ENCODE peak calls at places on chromosomes 1 and 21, in four cellular contexts. D is fibroblast of mammary gland, X is lower lobe of right lung, O is cardiac muscle cell. H is an unnamed sample.
A peak's percentile ranks its signal among the peaks of the same experiment; 100 is the strongest.

GRCh38 chr1:43285269-43285986 is at the start of gene C1orf210:
- DNase-seq in D (no peak), X (peak; percentile 95), O (no peak), H (no peak)

GRCh38 chr21:33967086-33967571 is 51.5 kb upstream of the ATP5PO start:
- DNase-seq in D (no peak), X (no peak), O (no peak), H (no peak)

GRCh38 chr1:7373936-7374760 is 396.9 kb upstream of the VAMP3 start:
- DNase-seq in D (no peak), X (no peak), O (peak; percentile 3), H (no peak)

GRCh38 chr1:7549277-7549676 is 221.8 kb upstream of the VAMP3 start:
- DNase-seq in D (peak; percentile 73), X (peak; percentile 36), O (peak; percentile 69), H (no peak)

GRCh38 chr21:45252448-45252925 is 35.2 kb downstream of the POFUT2 start:
- DNase-seq in D (no peak), X (no peak), O (no peak), H (no peak)

GRCh38 chr1:168535536-168535935 is 8.3 kb downstream of the XCL2 start:
- DNase-seq in D (no peak), X (no peak), O (no peak), H (no peak)

GRCh38 chr1:230176871-230177411 is 109.9 kb downstream of the GALNT2 start:
- DNase-seq in D (peak; percentile 73), X (no peak), O (peak; percentile 88), H (no peak)

GRCh38 chr1:208113036-208113435 is 131.1 kb downstream of the PLXNA2 start:
- DNase-seq in D (no peak), X (no peak), O (no peak), H (no peak)

GRCh38 chr1:179817789-179818188 is 59.8 kb downstream of the TOR1AIP2 start:
- DNase-seq in D (peak; percentile 84), X (no peak), O (peak; percentile 73), H (no peak)

GRCh38 chr1:194710671-194711070 is 1524.3 kb upstream of the B3GALT2 start:
- DNase-seq in D (no peak), X (no peak), O (no peak), H (no peak)

GRCh38 chr1:42228938-42229337 is 64.4 kb upstream of the GUCA2A start:
- DNase-seq in D (no peak), X (no peak), O (no peak), H (no peak)

GRCh38 chr1:21927531-21928237 is 9.4 kb downstream of the HSPG2 start:
- DNase-seq in D (peak; percentile 91), X (no peak), O (no peak), H (no peak)

GRCh38 chr1:24714859-24715520 is 30.3 kb upstream of the CLIC4 start:
- DNase-seq in D (peak; percentile 81), X (no peak), O (peak; percentile 62), H (no peak)

GRCh38 chr1:111582016-111582415 is 37.6 kb upstream of the RAP1A start:
- DNase-seq in D (no peak), X (no peak), O (no peak), H (no peak)

GRCh38 chr1:215277537-215277936 is 195.0 kb downstream of the KCNK2 start:
- DNase-seq in D (peak; percentile 78), X (no peak), O (peak; percentile 6), H (no peak)

GRCh38 chr1:85134583-85135455 is 66.0 kb downstream of the SYDE2 start:
- DNase-seq in D (peak; percentile 47), X (peak; percentile 69), O (peak; percentile 34), H (no peak)

GRCh38 chr1:246728311-246728710 is 4.1 kb downstream of the SCCPDH start:
- DNase-seq in D (no peak), X (no peak), O (no peak), H (no peak)

GRCh38 chr1:113538225-113538624 is 147.9 kb downstream of the MAGI3 start:
- DNase-seq in D (peak; percentile 76), X (no peak), O (peak; percentile 21), H (no peak)

GRCh38 chr1:21590906-21591301 is 78.3 kb downstream of the RAP1GAP start:
- DNase-seq in D (no peak), X (no peak), O (no peak), H (no peak)

GRCh38 chr1:205068001-205068400 is 16.3 kb downstream of the TMEM81 start:
- DNase-seq in D (no peak), X (no peak), O (no peak), H (no peak)

GRCh38 chr1:7199077-7199779 is 414.0 kb downstream of the CAMTA1 start:
- DNase-seq in D (no peak), X (no peak), O (no peak), H (no peak)

GRCh38 chr1:50969611-50970507 is at the start of gene CDKN2C:
- DNase-seq in D (peak; percentile 93), X (peak; percentile 77), O (peak; percentile 87), H (no peak)
- TF ChIP-seq CTCF in D (no peak), X (no peak), O (peak; percentile 7), H (no peak)

DNA sequence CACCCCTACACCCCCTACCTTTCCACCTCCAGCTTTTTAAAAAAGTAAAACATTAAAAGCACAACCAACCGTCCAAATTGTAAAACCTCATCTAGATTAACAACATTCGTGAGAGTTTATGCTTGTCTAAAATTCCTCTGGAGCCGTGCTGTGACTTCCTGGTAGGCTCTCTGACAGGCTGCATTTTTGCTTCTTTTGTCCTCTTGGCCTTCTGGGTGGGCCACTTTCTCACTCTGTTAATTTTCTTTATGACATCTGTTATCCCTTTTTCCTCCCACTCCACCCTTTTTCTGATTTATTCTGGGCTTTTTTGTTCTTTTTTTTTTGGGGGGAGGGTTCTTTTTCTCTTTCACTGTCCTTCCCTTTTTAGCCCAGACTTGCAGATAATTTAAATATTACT is 348.9 kb downstream of the PAPPA2 start:
- DNase-seq in D (no peak), X (no peak), O (no peak), H (no peak)
- TF ChIP-seq CTCF in D (no peak), X (no peak), O (no peak), H (no peak)

GRCh38 chr1:189706594-189706993 is 771.1 kb downstream of the BRINP3 start:
- DNase-seq in D (no peak), X (no peak), O (no peak), H (no peak)

DNA sequence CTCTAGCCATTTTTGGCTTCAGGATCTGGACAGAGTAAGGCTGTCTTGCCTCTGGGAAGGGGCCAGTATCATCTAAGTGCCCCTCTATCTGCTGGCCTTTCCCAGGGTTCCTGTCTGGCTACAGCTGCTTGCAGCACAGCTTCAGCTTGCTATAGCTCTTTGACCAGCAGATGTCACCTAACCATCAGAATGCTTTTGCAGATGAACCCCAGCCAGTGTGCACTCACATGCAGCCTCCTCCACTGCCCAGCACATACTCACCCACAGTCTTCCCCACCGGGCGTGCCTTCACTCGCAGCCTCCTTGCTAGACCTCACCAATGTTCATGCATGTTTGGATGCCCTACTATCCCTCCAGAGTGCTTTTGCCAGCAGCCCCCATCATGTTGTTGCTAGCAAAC is 769.0 kb downstream of the BRINP3 start:
- DNase-seq in D (no peak), X (no peak), O (peak; percentile 17), H (no peak)
- TF ChIP-seq CTCF in D (no peak), X (no peak), O (peak; percentile 11), H (no peak)

DNA sequence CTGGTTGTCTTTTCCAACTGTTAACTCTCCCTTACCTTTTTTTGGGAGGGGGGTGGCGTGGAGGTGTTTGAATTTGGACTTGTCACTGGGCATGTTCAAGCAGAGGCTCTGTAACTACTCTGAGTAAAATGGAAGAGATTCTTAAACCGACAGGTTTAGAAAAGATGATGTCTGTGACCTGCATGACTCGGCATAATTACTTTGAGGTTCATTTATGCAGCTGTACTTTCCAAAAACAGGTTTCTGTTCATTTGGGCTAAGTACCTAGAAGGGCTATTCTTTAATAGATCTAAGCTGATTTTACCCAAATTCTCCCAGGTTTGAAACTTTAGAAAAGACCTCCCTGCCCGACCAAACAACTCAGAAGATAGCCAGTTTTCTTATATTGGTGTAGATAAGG is 80.3 kb downstream of the SLC35A3 start:
- DNase-seq in D (no peak), X (no peak), O (no peak), H (no peak)
- TF ChIP-seq CTCF in D (no peak), X (no peak), O (no peak), H (no peak)